ENCODE peak calls at places on chromosomes 13 and 19, in eight cellular contexts. Q is mammary epithelial cell; B is cardiac fibroblast; U is transverse colon; J is choroid plexus epithelial cell; A is CD8-positive, alpha-beta T cell; W is Caco-2; Z is lower leg skin. H is an unnamed sample.
A peak's percentile ranks its signal among the peaks of the same experiment; 100 is the strongest.

GRCh38 chr19:48444129-48444932 is 1.5 kb upstream of the GRWD1 start:
- DNase-seq in Q (no peak), B (no peak), U (no peak), J (no peak), A (no peak), W (no peak), Z (no peak), H (no peak)

GRCh38 chr13:113843063-113843654 is 20.7 kb downstream of the GAS6 start:
- DNase-seq in Q (no peak), B (no peak), U (no peak), J (no peak), A (no peak), W (no peak), Z (no peak), H (no peak)

GRCh38 chr13:108700421-108701170 is 71.2 kb downstream of the MYO16 start:
- DNase-seq in Q (peak; percentile 32), B (no peak), U (no peak), J (peak; percentile 96), A (no peak), W (no peak), Z (no peak), H (no peak)

GRCh38 chr19:45632468-45633196 is 6.6 kb downstream of the EML2 start:
- DNase-seq in Q (peak; percentile 98), B (peak; percentile 96), U (peak; percentile 70), J (peak; percentile 81), A (no peak), W (peak; percentile 73), Z (peak; percentile 77), H (peak; percentile 87)

GRCh38 chr13:65843314-65843731 is 1386.8 kb downstream of the PCDH9 start:
- DNase-seq in Q (no peak), B (no peak), U (no peak), J (no peak), A (no peak), W (no peak), Z (no peak), H (no peak)

GRCh38 chr19:40217027-40217810 is 965 bp downstream of the TTC9B start:
- DNase-seq in Q (peak; percentile 48), B (no peak), U (peak; percentile 71), J (no peak), A (no peak), W (peak; percentile 93), Z (no peak), H (no peak)

GRCh38 chr19:55308281-55308680 is 16.9 kb downstream of the TMEM150B start:
- DNase-seq in Q (no peak), B (no peak), U (no peak), J (no peak), A (no peak), W (no peak), Z (no peak), H (no peak)

GRCh38 chr13:37492741-37493514 is 105.6 kb downstream of the POSTN start:
- DNase-seq in Q (peak; percentile 66), B (peak; percentile 55), U (no peak), J (peak; percentile 96), A (no peak), W (no peak), Z (no peak), H (no peak)

GRCh38 chr13:31588923-31589322 is 150.4 kb upstream of the RXFP2 start:
- DNase-seq in Q (no peak), B (no peak), U (peak; percentile 14), J (no peak), A (no peak), W (peak; percentile 44), Z (no peak), H (no peak)

GRCh38 chr13:99367106-99367616 is 60.0 kb upstream of the GPR183 start:
- DNase-seq in Q (no peak), B (no peak), U (no peak), J (no peak), A (peak; percentile 39), W (no peak), Z (no peak), H (no peak)

GRCh38 chr13:44425815-44426078 is 52.1 kb downstream of the SERP2 start:
- DNase-seq in Q (no peak), B (no peak), U (no peak), J (no peak), A (no peak), W (no peak), Z (peak; percentile 4), H (no peak)

GRCh38 chr13:22690756-22691155 is 490.0 kb upstream of the SGCG start:
- DNase-seq in Q (no peak), B (no peak), U (no peak), J (no peak), A (no peak), W (no peak), Z (no peak), H (no peak)

GRCh38 chr19:10290876-10291553 is 1.3 kb downstream of the ICAM5 start:
- DNase-seq in Q (peak; percentile 50), B (peak; percentile 56), U (peak; percentile 76), J (peak; percentile 59), A (peak; percentile 56), W (peak; percentile 70), Z (no peak), H (no peak)

GRCh38 chr13:40187836-40188591 is 478.4 kb downstream of the FOXO1 start:
- DNase-seq in Q (no peak), B (no peak), U (no peak), J (peak; percentile 67), A (peak; percentile 74), W (no peak), Z (no peak), H (no peak)

GRCh38 chr19:32405431-32406160 is at the start of gene DPY19L3:
- DNase-seq in Q (peak; percentile 85), B (peak; percentile 96), U (peak; percentile 96), J (peak; percentile 95), A (peak; percentile 82), W (peak; percentile 94), Z (peak; percentile 95), H (peak; percentile 97)

GRCh38 chr13:21986602-21987001 is 315.7 kb downstream of the FGF9 start:
- DNase-seq in Q (no peak), B (peak; percentile 9), U (peak; percentile 44), J (no peak), A (no peak), W (no peak), Z (peak; percentile 74), H (peak; percentile 80)

GRCh38 chr13:31775686-31776085 is 36.4 kb downstream of the RXFP2 start:
- DNase-seq in Q (no peak), B (peak; percentile 87), U (no peak), J (no peak), A (no peak), W (no peak), Z (peak; percentile 66), H (peak; percentile 85)

GRCh38 chr13:73684286-73684685 is 449.9 kb downstream of the KLF12 start:
- DNase-seq in Q (no peak), B (no peak), U (no peak), J (no peak), A (no peak), W (no peak), Z (no peak), H (no peak)

GRCh38 chr19:5953680-5954213 is 24.2 kb downstream of the RANBP3 start:
- DNase-seq in Q (peak; percentile 41), B (no peak), U (no peak), J (no peak), A (peak; percentile 44), W (no peak), Z (no peak), H (no peak)

GRCh38 chr13:81283062-81283461 is 942.1 kb upstream of the SPRY2 start:
- DNase-seq in Q (no peak), B (no peak), U (no peak), J (no peak), A (no peak), W (no peak), Z (no peak), H (no peak)

DNA sequence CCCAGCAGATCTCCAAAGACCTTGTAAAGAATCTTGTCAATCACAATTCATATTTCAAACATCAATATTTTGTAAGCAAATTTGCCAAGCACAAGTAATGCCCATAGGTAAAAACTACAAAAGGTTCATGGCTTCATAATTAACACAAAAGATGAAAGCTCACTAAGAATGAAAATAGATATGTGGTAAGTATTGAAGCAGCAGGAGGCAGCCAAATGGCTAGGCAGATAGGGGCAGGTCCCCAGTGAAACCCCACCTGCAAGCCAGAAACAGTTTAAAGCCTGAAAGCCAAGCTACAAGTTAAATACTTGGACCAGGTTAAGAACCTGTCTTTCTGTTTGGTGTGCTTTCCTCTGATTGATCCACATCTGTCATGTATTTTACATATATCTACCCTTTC is 942.6 kb upstream of the SPRY2 start:
- DNase-seq in Q (no peak), B (no peak), U (no peak), J (no peak), A (no peak), W (no peak), Z (no peak), H (no peak)
- TF ChIP-seq CTCF in Q (no peak), B (no peak), U (no peak), J (no peak), A (no peak), W (no peak), Z (no peak), H (no peak)

GRCh38 chr19:19627716-19628498 is at the start of gene LPAR2:
- DNase-seq in Q (peak; percentile 53), B (no peak), U (peak; percentile 82), J (no peak), A (peak; percentile 85), W (peak; percentile 79), Z (no peak), H (no peak)
- H3K4me3 ChIP-seq in Q (peak within 1 kb of the TSS; percentile 68), B (peak within 1 kb of the TSS; percentile 37), U (peak within 1 kb of the TSS; percentile 44), J (peak within 1 kb of the TSS; percentile 53), A (peak within 1 kb of the TSS; percentile 70), W (peak within 1 kb of the TSS; percentile 87), Z (peak within 1 kb of the TSS; percentile 29), H (peak within 1 kb of the TSS; percentile 71)

GRCh38 chr19:4495471-4495870 is 22.8 kb downstream of the PLIN4 start:
- DNase-seq in Q (peak; percentile 32), B (no peak), U (no peak), J (no peak), A (no peak), W (no peak), Z (no peak), H (no peak)
- TF ChIP-seq CTCF in Q (peak; percentile 45), B (no peak), U (peak; percentile 14), J (peak; percentile 20), A (no peak), W (no peak), Z (no peak), H (no peak)

DNA sequence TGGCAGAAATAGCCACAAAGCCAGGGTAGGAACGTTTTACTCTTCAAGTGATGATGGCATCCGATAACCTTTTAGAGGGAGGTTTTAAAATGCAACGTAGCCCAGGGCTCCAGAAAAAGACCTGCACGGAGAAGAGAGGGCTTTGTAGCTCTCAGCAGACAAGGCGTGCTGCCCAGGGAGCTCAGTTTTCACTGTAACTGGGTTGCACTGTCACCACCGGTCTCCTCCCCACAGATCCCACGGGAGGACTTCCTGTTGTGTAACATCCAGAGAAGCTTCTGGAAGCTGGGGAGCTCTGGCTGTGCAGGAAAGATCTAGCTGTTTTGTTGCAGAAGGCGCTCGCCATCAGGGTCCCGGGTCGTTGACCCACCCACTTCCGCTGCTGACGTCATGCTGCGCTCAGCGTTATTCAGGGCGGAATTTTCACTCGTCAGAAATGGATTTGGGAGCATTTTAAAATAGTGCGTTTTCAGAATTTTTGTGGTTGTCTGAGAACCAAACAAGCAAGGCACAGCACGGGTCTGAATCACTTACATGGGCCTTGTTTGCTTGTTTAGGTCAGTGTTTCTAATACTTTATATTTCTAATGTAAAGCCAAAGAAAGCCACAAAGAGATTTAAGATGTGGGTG is 50.8 kb downstream of the ATP11A start:
- DNase-seq in Q (no peak), B (peak; percentile 80), U (peak; percentile 50), J (peak; percentile 80), A (no peak), W (no peak), Z (peak; percentile 75), H (no peak)
- H3K4me3 ChIP-seq in Q (no peak overlapping the region), B (no peak overlapping the region), U (no peak overlapping the region), J (peak overlapping the region; percentile 43), A (no peak overlapping the region), W (no peak overlapping the region), Z (no peak overlapping the region), H (peak overlapping the region; percentile 31)

GRCh38 chr19:58406818-58407657 is 1.4 kb upstream of the ZNF584 start:
- DNase-seq in Q (no peak), B (no peak), U (no peak), J (peak; percentile 38), A (no peak), W (no peak), Z (no peak), H (no peak)
- TF ChIP-seq CTCF in Q (peak; percentile 27), B (peak; percentile 43), U (peak; percentile 16), J (peak; percentile 59), A (no peak), W (peak; percentile 34), Z (no peak), H (no peak)